ENCODE peak calls at places on chromosomes 12 and 14, in ten cellular contexts. K is A172, X is NCI-H2081, I is HFFc6, W is posterior cingulate gyrus, F is HS-27A, A is mammary epithelial cell, Q is DMS153, N is retina, S is globus pallidus. D is an unnamed sample.

GRCh38 chr12:106764738-106765137 is 9.7 kb upstream of the RIC8B start:
- DNase-seq in N (no peak), W (peak), K (no peak), S (peak), X (no peak), F (no peak), I (no peak), A (no peak), Q (no peak), D (peak)

GRCh38 chr14:75627406-75627805 is 33.3 kb downstream of the ERG28 start:
- DNase-seq in W (no peak), S (no peak), F (no peak), N (no peak), Q (no peak), X (no peak), I (no peak), A (no peak), K (no peak), D (no peak)

GRCh38 chr12:58412466-58412865 is 471.1 kb downstream of the ATP23 start:
- DNase-seq in F (no peak), S (no peak), Q (no peak), K (no peak), N (no peak), X (no peak), A (no peak), I (no peak), W (no peak), D (no peak)

GRCh38 chr14:58690801-58691516 is 53.2 kb downstream of the DACT1 start:
- DNase-seq in W (no peak), F (no peak), Q (peak), X (peak), I (no peak), K (no peak), N (no peak), A (no peak), S (no peak), D (no peak)

GRCh38 chr12:88406905-88407304 is 173.4 kb downstream of the KITLG start:
- DNase-seq in A (no peak), X (no peak), I (no peak), N (no peak), F (no peak), S (no peak), K (no peak), Q (no peak), W (no peak), D (no peak)

GRCh38 chr12:14495326-14495725 is 72.4 kb downstream of the PLBD1 start:
- DNase-seq in A (no peak), Q (no peak), F (no peak), W (no peak), S (no peak), X (no peak), N (no peak), I (no peak), K (no peak), D (no peak)

GRCh38 chr12:125164541-125164940 is 99.3 kb downstream of the AACS start:
- DNase-seq in F (no peak), Q (no peak), N (no peak), X (no peak), K (no peak), I (no peak), S (no peak), W (no peak), A (peak), D (no peak)

GRCh38 chr12:27193854-27194544 is 50.1 kb upstream of the STK38L start:
- DNase-seq in X (no peak), N (no peak), A (peak), S (no peak), W (no peak), Q (no peak), K (peak), I (peak), F (peak), D (no peak)

GRCh38 chr12:22981711-22982110 is 356.7 kb downstream of the ETNK1 start:
- DNase-seq in Q (no peak), S (no peak), X (no peak), K (no peak), F (no peak), N (no peak), I (peak), A (peak), W (no peak), D (no peak)

GRCh38 chr14:50026396-50026795 is 90.0 kb downstream of the VCPKMT start:
- DNase-seq in W (no peak), S (no peak), A (no peak), X (no peak), I (no peak), N (no peak), Q (no peak), F (no peak), K (no peak), D (no peak)

GRCh38 chr12:59904874-59905521 is 309.2 kb downstream of the SLC16A7 start:
- DNase-seq in W (no peak), K (no peak), A (no peak), Q (no peak), N (no peak), F (peak), S (no peak), I (peak), X (no peak), D (no peak)

GRCh38 chr12:40616383-40616900 is 75.8 kb upstream of the CNTN1 start:
- DNase-seq in N (no peak), A (no peak), W (no peak), Q (no peak), X (no peak), I (no peak), F (no peak), K (no peak), S (peak), D (peak)

GRCh38 chr14:63654346-63654745 is 12.7 kb upstream of the WDR89 start:
- DNase-seq in A (no peak), F (peak), S (no peak), K (no peak), Q (no peak), I (peak), X (no peak), N (no peak), W (no peak), D (no peak)

GRCh38 chr12:14572401-14572800 is 4.7 kb upstream of the PLBD1 start:
- DNase-seq in A (no peak), S (no peak), N (no peak), K (no peak), W (no peak), Q (no peak), I (no peak), F (no peak), X (no peak), D (no peak)

GRCh38 chr12:11739980-11740379 is 90.5 kb downstream of the ETV6 start:
- DNase-seq in X (no peak), S (no peak), W (no peak), F (no peak), A (no peak), N (no peak), Q (no peak), I (no peak), K (no peak), D (no peak)

D was measured in Ammon's horn.